ENCODE peak calls at places on chromosome 10, in four cellular contexts. B, X, J and N are unnamed samples. For H3K27me3, the result is how much of the 10 kb centered on the place peaks cover.

GRCh38 chr10:32905466-32905865 is 52.6 kb downstream of the ITGB1 start:
- DNase-seq in B (no peak), X (no peak), J (no peak), N (no peak)

GRCh38 chr10:3764626-3765375 is 20.2 kb downstream of the KLF6 start:
- DNase-seq in B (no peak), X (no peak), J (no peak), N (no peak)

GRCh38 chr10:68628576-68629127 is 68.5 kb downstream of the TET1 start:
- DNase-seq in B (no peak), X (no peak), J (no peak), N (no peak)

GRCh38 chr10:60816624-60817023 is 38.3 kb downstream of the CDK1 start:
- DNase-seq in B (peak), X (peak), J (peak), N (peak)

GRCh38 chr10:129568562-129569344 is 101.7 kb downstream of the MGMT start:
- DNase-seq in B (no peak), X (peak), J (no peak), N (no peak)

GRCh38 chr10:103652599-103653281 is 159.2 kb downstream of the NEURL1 start:
- DNase-seq in B (no peak), X (no peak), J (no peak), N (no peak)

GRCh38 chr10:102408728-102409603 is 9.6 kb downstream of the PSD start:
- DNase-seq in B (no peak), X (peak), J (no peak), N (no peak)

GRCh38 chr10:43255644-43256431 is 11.0 kb downstream of the RASGEF1A start:
- DNase-seq in B (peak), X (peak), J (no peak), N (no peak)

GRCh38 chr10:126252884-126253612 is 135.2 kb downstream of the ADAM12 start:
- DNase-seq in B (no peak), X (no peak), J (no peak), N (no peak)

GRCh38 chr10:99673492-99673891 is 14.2 kb downstream of the ENTPD7 start:
- DNase-seq in B (no peak), X (no peak), J (no peak), N (no peak)

GRCh38 chr10:72935358-72935757 is 19.2 kb downstream of the PLA2G12B start:
- DNase-seq in B (peak), X (no peak), J (no peak), N (no peak)

GRCh38 chr10:36730316-36730715 is 395.1 kb upstream of the ANKRD30A start:
- DNase-seq in B (no peak), X (no peak), J (no peak), N (no peak)

GRCh38 chr10:110842305-110842952 is 29.3 kb upstream of the PDCD4 start:
- DNase-seq in B (no peak), X (no peak), J (no peak), N (no peak)

GRCh38 chr10:78004215-78005026 is 24.9 kb downstream of the POLR3A start:
- DNase-seq in B (no peak), X (no peak), J (no peak), N (no peak)

GRCh38 chr10:4372601-4373000 is 453.4 kb upstream of the AKR1E2 start:
- DNase-seq in B (no peak), X (peak), J (no peak), N (no peak)

GRCh38 chr10:49382226-49382625 is 13.7 kb downstream of the DRGX start:
- DNase-seq in B (no peak), X (no peak), J (no peak), N (no peak)

GRCh38 chr10:80460399-80461207 is 6.5 kb downstream of the TSPAN14 start:
- DNase-seq in B (peak), X (no peak), J (no peak), N (no peak)

GRCh38 chr10:29648114-29648982 is 13.6 kb upstream of the SVIL start:
- DNase-seq in B (no peak), X (no peak), J (no peak), N (no peak)

GRCh38 chr10:98956576-98957260 is 278.9 kb downstream of the HPSE2 start:
- DNase-seq in B (no peak), X (no peak), J (no peak), N (no peak)

GRCh38 chr10:1874533-1874932 is 137.2 kb upstream of the ADARB2 start:
- DNase-seq in B (no peak), X (no peak), J (no peak), N (no peak)

GRCh38 chr10:100979821-100980272 is 7.5 kb downstream of the MRPL43 start:
- DNase-seq in B (no peak), X (no peak), J (no peak), N (no peak)

GRCh38 chr10:116099031-116099430 is 174.0 kb downstream of the GFRA1 start:
- DNase-seq in B (no peak), X (no peak), J (no peak), N (no peak)

GRCh38 chr10:127815147-127815546 is 77.6 kb downstream of the CLRN3 start:
- DNase-seq in B (no peak), X (no peak), J (no peak), N (no peak)

GRCh38 chr10:14254368-14254767 is 76.4 kb downstream of the FRMD4A start:
- DNase-seq in B (no peak), X (no peak), J (no peak), N (no peak)

GRCh38 chr10:96341219-96342182 is 17.3 kb downstream of the OPALIN start:
- DNase-seq in B (no peak), X (no peak), J (no peak), N (peak)

GRCh38 chr10:122435212-122435827 is 19.1 kb upstream of the ARMS2 start:
- DNase-seq in B (peak), X (peak), J (no peak), N (no peak)

GRCh38 chr10:17033529-17034250 is 95.9 kb downstream of the CUBN start:
- DNase-seq in B (no peak), X (no peak), J (no peak), N (no peak)

GRCh38 chr10:89115876-89116627 is 91.1 kb downstream of the CH25H start:
- DNase-seq in B (peak), X (no peak), J (no peak), N (no peak)

GRCh38 chr10:130763491-130763890 is 548.0 kb downstream of the TCERG1L start:
- DNase-seq in B (no peak), X (no peak), J (no peak), N (no peak)

GRCh38 chr10:98485959-98486358 is 39.2 kb upstream of the HPS1 start:
- DNase-seq in B (no peak), X (no peak), J (no peak), N (no peak)

GRCh38 chr10:127090135-127090534 is 106.3 kb downstream of the INSYN2A start:
- DNase-seq in B (no peak), X (no peak), J (no peak), N (no peak)

GRCh38 chr10:5523796-5524574 is 776 bp upstream of the CALML3 start:
- DNase-seq in B (no peak), X (no peak), J (no peak), N (no peak)

GRCh38 chr10:71216751-71217265 is 4.4 kb downstream of the UNC5B start:
- DNase-seq in B (no peak), X (peak), J (no peak), N (no peak)
- H3K9ac ChIP-seq in B (peak), X (peak), J (no peak), N (peak)

GRCh38 chr10:22597142-22597541 is 117.2 kb downstream of the PIP4K2A start:
- DNase-seq in B (no peak), X (no peak), J (peak), N (no peak)
- TF ChIP-seq YY1 in B (no peak), X (no peak), J (no peak), N (no peak)

GRCh38 chr10:132808247-132808567 is 22.3 kb upstream of the NKX6-2 start:
- DNase-seq in B (no peak), X (no peak), J (no peak), N (no peak)
- H3K27me3 ChIP-seq in B (under half), X (under half), J (under half), N (under half)

DNA sequence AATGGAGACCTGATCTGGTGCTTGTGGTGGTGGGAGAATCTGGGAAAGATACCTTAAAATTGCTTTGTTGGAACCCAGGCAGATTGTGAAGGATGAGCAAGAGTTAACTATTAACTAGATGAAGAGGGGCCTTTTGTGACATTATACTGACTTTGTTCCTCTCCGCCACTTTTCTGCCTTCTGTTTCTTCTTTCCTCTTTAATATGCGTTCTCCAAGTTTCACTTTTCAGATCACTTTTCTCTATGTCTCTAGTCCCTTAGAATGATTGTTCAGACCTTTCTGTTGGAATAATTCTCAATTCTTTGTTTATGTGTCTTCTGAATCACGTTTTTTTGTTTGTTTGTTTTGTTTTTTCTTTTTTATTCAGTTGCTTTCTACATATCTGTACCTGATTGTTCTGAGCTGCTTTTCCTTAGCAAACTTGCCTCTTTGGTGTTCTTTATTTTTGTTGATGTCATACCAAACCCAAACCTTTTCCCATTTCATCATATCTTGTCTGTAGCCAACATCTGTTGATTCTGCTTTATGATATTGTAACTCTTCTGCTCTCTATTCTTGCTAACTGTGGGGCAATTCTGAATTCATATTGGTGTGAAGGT is 2.8 kb downstream of the BMPR1A start:
- DNase-seq in B (no peak), X (no peak), J (no peak), N (no peak)
- H3K9ac ChIP-seq in B (no peak), X (no peak), J (no peak), N (peak)

DNA sequence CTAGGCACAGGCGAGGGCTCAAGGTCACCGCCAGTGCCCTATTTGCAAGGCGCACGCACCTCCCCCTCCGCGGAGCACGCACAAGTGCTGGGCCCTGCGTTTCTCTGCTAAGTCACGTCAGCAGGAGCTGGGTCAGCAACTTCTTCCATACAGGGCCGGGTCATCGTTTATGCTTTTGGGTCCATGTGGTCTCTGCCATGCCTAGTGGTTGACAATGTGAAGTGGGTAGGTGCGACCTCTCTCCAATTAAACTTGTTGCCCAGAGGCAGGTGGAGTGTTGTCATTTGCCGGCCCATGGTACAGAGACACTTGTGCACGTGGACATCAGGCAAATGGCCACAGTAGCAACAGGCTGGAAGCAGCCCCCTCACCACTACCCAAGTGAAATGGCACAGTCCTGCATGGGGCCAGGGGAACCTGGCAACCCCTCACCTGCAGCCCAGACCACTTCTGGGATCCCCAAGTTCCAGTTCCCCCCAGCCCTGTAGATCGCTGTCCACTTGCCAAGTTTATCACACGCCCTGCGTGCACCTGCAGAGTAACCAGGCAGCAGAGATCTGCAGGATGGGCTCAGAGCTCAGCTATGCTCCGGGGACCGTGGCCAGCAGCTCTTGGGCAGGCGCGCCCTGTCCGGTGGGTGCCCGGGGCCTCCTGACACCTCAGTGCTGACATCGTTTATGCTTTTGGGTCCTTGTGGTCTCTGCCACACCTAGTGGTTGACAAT is 86.1 kb upstream of the PPP2R2D start:
- DNase-seq in B (no peak), X (no peak), J (no peak), N (no peak)
- TF ChIP-seq YY1 in B (no peak), X (no peak), J (no peak), N (no peak)